ENCODE peak calls at places on chromosome 19, in four cellular contexts. V, D, L and H are unnamed samples.
A peak's percentile ranks its signal among the peaks of the same experiment; 100 is the strongest.

GRCh38 chr19:39765091-39766076 is 13.3 kb upstream of the LEUTX start:
- DNase-seq in D (no peak), L (peak; percentile 33), V (no peak), H (no peak)

GRCh38 chr19:1935484-1936208 is 5.3 kb upstream of the CSNK1G2 start:
- DNase-seq in V (no peak), L (no peak), D (no peak), H (no peak)

GRCh38 chr19:37251308-37252229 is 33.6 kb downstream of the ZNF383 start:
- DNase-seq in L (peak; percentile 75), V (peak; percentile 34), D (peak; percentile 93), H (peak; percentile 97)

GRCh38 chr19:7863157-7863970 is 10.8 kb downstream of the PRR36 start:
- DNase-seq in V (no peak), L (no peak), D (no peak), H (no peak)

GRCh38 chr19:55141696-55142095 is 7.3 kb downstream of the TNNT1 start:
- DNase-seq in L (no peak), V (no peak), D (no peak), H (no peak)

GRCh38 chr19:32357720-32358119 is 12.3 kb downstream of the ZNF507 start:
- DNase-seq in D (no peak), L (no peak), V (no peak), H (no peak)

GRCh38 chr19:8488351-8488750 is 14.1 kb downstream of the PRAM1 start:
- DNase-seq in L (no peak), V (no peak), D (no peak), H (no peak)

GRCh38 chr19:12748489-12748888 is 3.1 kb upstream of the BEST2 start:
- DNase-seq in D (no peak), V (no peak), L (no peak), H (no peak)

DNA sequence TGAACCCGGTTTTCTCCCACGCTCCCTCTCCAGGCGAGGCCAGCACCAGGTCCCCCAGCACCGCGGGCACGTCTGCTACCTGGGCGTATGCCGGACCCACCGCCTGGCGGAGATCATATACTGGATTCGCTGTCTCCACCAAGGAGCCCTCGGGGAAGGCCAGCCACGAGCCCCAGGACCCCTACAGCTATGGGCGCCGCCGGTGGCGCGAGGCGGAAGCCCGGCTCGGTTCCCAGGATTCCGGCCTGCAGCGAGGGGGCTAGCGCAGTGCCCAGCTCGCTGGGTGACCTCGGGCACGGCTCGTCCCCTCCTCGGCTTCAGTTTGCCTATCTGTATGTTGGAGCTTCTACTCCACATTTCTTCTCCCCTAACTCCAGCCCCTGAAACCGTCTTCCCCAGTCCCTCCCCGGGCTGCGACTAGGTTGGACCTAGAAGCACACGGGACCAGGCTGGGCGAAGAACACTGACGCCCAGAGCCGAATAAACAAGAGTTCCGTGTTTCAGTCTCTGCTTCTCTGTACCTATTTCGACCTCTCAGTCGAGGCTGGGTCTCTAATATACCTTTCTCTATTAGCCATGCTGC is 752 bp upstream of the CPT1C start:
- DNase-seq in D (no peak), V (no peak), L (no peak), H (no peak)
- H3K27ac ChIP-seq in D (peak overlapping the region; percentile 70), V (no peak overlapping the region), L (peak overlapping the region; percentile 33), H (peak overlapping the region; percentile 70)

DNA sequence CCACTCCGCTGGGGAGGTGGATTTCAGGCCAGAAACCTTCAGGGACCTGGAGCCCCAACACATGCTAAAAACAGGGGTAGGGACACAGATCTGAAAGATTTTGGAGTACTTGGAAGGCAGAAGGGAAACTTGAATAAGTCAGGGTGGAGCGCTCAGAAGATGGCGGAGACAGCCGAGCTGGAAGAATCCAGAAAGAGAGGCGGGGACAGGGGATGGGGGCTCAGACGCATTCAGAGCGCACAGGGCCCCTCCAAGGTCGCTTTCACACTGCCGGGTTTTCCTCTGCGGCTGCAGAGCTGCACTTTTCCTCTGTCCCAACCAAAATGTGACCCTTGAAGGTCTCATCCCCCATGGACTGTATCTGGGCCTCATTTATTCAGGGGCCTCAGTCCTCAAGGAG is 56.9 kb downstream of the ERICH4 start:
- DNase-seq in L (no peak), D (no peak), V (no peak), H (no peak)
- H3K27ac ChIP-seq in L (no peak overlapping the region), D (peak overlapping the region; percentile 74), V (no peak overlapping the region), H (peak overlapping the region; percentile 77)

GRCh38 chr19:50793558-50794065 is 3.4 kb downstream of the ACP4 start:
- DNase-seq in D (no peak), V (no peak), L (no peak), H (no peak)
- H3K27ac ChIP-seq in D (no peak overlapping the region), V (no peak overlapping the region), L (no peak overlapping the region), H (no peak overlapping the region)

GRCh38 chr19:35109395-35110112 is 6.1 kb upstream of the FXYD3 start:
- DNase-seq in V (no peak), L (no peak), D (no peak), H (peak; percentile 30)
- H3K27ac ChIP-seq in V (no peak overlapping the region), L (no peak overlapping the region), D (peak overlapping the region; percentile 72), H (peak overlapping the region; percentile 85)

GRCh38 chr19:45172611-45173208 is 5.3 kb downstream of the TRAPPC6A start:
- DNase-seq in D (no peak), V (no peak), L (no peak), H (no peak)
- H3K27ac ChIP-seq in D (peak overlapping the region; percentile 15), V (peak overlapping the region; percentile 48), L (no peak overlapping the region), H (no peak overlapping the region)

GRCh38 chr19:17836530-17836929 is 11.3 kb downstream of the JAK3 start:
- DNase-seq in L (no peak), D (no peak), V (no peak), H (no peak)
- H3K27ac ChIP-seq in L (no peak overlapping the region), D (no peak overlapping the region), V (no peak overlapping the region), H (no peak overlapping the region)

GRCh38 chr19:38320969-38321339 is 1.3 kb downstream of the KCNK6 start:
- DNase-seq in V (no peak), L (no peak), D (no peak), H (no peak)
- H3K27ac ChIP-seq in V (no peak overlapping the region), L (no peak overlapping the region), D (peak overlapping the region; percentile 81), H (no peak overlapping the region)

DNA sequence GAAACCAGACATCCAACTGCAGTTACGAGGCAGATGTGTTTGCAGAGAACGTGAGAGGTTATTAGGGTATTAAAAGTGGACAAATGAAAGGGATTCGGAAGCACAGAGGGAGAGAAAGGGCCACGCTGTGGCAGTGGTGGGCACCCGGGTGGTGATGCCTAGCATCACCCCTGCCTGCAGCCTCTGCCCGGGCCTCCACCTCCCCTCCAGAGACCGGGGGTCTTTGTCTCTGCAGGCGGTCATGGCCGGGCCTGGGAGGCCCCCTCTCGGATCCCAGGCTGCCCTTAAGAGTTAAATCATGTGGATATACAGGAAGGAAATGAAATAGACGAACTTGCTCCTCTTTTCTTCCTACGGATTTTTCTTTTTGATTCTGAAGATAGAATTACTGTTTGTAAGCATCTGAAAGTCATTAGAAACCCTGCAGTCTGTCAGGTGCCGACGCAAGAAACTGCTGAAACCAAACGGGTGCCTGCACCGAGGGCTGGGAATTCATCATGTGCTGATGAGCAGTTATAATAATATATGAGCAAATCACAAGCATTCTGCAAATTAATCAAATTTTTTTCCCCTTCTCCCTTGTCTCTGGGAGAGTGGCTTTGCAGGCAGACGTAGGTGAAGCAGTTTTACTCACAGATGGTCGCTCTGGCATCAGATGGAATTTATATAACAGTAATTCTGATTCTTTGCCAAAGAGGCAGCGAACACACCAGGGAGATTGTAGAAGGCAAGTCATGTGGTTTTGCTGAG is 319.8 kb downstream of the ZNF536 start:
- DNase-seq in L (no peak), V (no peak), D (no peak), H (no peak)
- H3K27ac ChIP-seq in L (no peak overlapping the region), V (no peak overlapping the region), D (peak overlapping the region; percentile 60), H (peak overlapping the region; percentile 53)